ENCODE peak calls at places on chromosomes 7 and 10, in six cellular contexts. One of them, this sample, is unnamed. For H3K4me1, the result is how much of the 10 kb centered on the place peaks cover.

GRCh38 chr7:156906281-156906680 is 13.3 kb upstream of the LMBR1 start:
- DNase-seq in prostate gland: no peak
- DNase-seq in HepG2: no peak
- DNase-seq in A549: no peak
- DNase-seq in breast epithelium: no peak
- DNase-seq in transverse colon: no peak
- DNase-seq in this sample: no peak

GRCh38 chr7:494261-494687 is 25.4 kb downstream of the PDGFA start:
- DNase-seq in A549: peak
- DNase-seq in prostate gland: no peak
- DNase-seq in transverse colon: no peak
- DNase-seq in HepG2: no peak
- DNase-seq in breast epithelium: no peak
- DNase-seq in this sample: peak

GRCh38 chr10:43214956-43215561 is 51.8 kb downstream of the RASGEF1A start:
- DNase-seq in transverse colon: no peak
- DNase-seq in A549: no peak
- DNase-seq in breast epithelium: no peak
- DNase-seq in prostate gland: no peak
- DNase-seq in HepG2: no peak
- DNase-seq in this sample: peak

GRCh38 chr7:69906309-69906995 is 308.2 kb downstream of the AUTS2 start:
- DNase-seq in transverse colon: no peak
- DNase-seq in breast epithelium: no peak
- DNase-seq in HepG2: no peak
- DNase-seq in prostate gland: no peak
- DNase-seq in A549: no peak
- DNase-seq in this sample: no peak

GRCh38 chr10:104391969-104392296 is 38.3 kb downstream of the CFAP58 start:
- DNase-seq in prostate gland: no peak
- DNase-seq in A549: no peak
- DNase-seq in transverse colon: no peak
- DNase-seq in breast epithelium: no peak
- DNase-seq in HepG2: no peak
- DNase-seq in this sample: no peak

GRCh38 chr7:96303105-96303685 is 18.7 kb downstream of the SLC25A13 start:
- DNase-seq in A549: no peak
- DNase-seq in breast epithelium: no peak
- DNase-seq in transverse colon: peak
- DNase-seq in prostate gland: peak
- DNase-seq in HepG2: peak
- DNase-seq in this sample: no peak

GRCh38 chr10:34854147-34854601 is 39.1 kb upstream of the PARD3 start:
- DNase-seq in prostate gland: peak
- DNase-seq in HepG2: no peak
- DNase-seq in breast epithelium: no peak
- DNase-seq in A549: peak
- DNase-seq in transverse colon: no peak
- DNase-seq in this sample: no peak

GRCh38 chr10:2106641-2107040 is 369.3 kb upstream of the ADARB2 start:
- DNase-seq in A549: no peak
- DNase-seq in prostate gland: no peak
- DNase-seq in transverse colon: no peak
- DNase-seq in HepG2: no peak
- DNase-seq in breast epithelium: no peak
- DNase-seq in this sample: no peak

GRCh38 chr10:131810036-131810804 is 90.6 kb upstream of the PPP2R2D start:
- DNase-seq in transverse colon: no peak
- DNase-seq in breast epithelium: no peak
- DNase-seq in A549: no peak
- DNase-seq in prostate gland: no peak
- DNase-seq in HepG2: no peak
- DNase-seq in this sample: no peak

GRCh38 chr10:133257489-133258065 is 19.1 kb downstream of the ADAM8 start:
- DNase-seq in breast epithelium: peak
- DNase-seq in A549: peak
- DNase-seq in prostate gland: peak
- DNase-seq in HepG2: no peak
- DNase-seq in transverse colon: peak
- DNase-seq in this sample: peak

GRCh38 chr7:8143151-8143874 is 118.7 kb downstream of the ICA1 start:
- DNase-seq in A549: no peak
- DNase-seq in HepG2: no peak
- DNase-seq in transverse colon: no peak
- DNase-seq in breast epithelium: no peak
- DNase-seq in prostate gland: no peak
- DNase-seq in this sample: no peak

GRCh38 chr10:5619366-5620211 is 46.8 kb downstream of the ASB13 start:
- DNase-seq in HepG2: no peak
- DNase-seq in prostate gland: no peak
- DNase-seq in transverse colon: no peak
- DNase-seq in breast epithelium: no peak
- DNase-seq in A549: no peak
- DNase-seq in this sample: peak

GRCh38 chr10:22335204-22335956 is 9.9 kb upstream of the SPAG6 start:
- DNase-seq in A549: peak
- DNase-seq in HepG2: no peak
- DNase-seq in transverse colon: peak
- DNase-seq in breast epithelium: no peak
- DNase-seq in prostate gland: no peak
- DNase-seq in this sample: peak

GRCh38 chr10:71847418-71847817 is 3.6 kb downstream of the PSAP start:
- DNase-seq in transverse colon: no peak
- DNase-seq in breast epithelium: no peak
- DNase-seq in prostate gland: no peak
- DNase-seq in A549: no peak
- DNase-seq in HepG2: no peak
- DNase-seq in this sample: peak

GRCh38 chr10:87878664-87879459 is 15.4 kb downstream of the PTEN start:
- DNase-seq in HepG2: no peak
- DNase-seq in transverse colon: no peak
- DNase-seq in breast epithelium: no peak
- DNase-seq in A549: no peak
- DNase-seq in prostate gland: no peak
- DNase-seq in this sample: no peak

GRCh38 chr7:142364551-142364950 is 106.7 kb upstream of the PRSS58 start:
- DNase-seq in breast epithelium: no peak
- DNase-seq in A549: no peak
- DNase-seq in transverse colon: no peak
- DNase-seq in HepG2: no peak
- DNase-seq in prostate gland: no peak
- DNase-seq in this sample: no peak

GRCh38 chr7:3455826-3456444 is 154.9 kb downstream of the SDK1 start:
- DNase-seq in A549: no peak
- DNase-seq in HepG2: no peak
- DNase-seq in transverse colon: no peak
- DNase-seq in prostate gland: no peak
- DNase-seq in breast epithelium: no peak
- DNase-seq in this sample: no peak

GRCh38 chr10:87064651-87065050 is 30.0 kb downstream of the GLUD1 start:
- DNase-seq in transverse colon: no peak
- DNase-seq in breast epithelium: no peak
- DNase-seq in prostate gland: no peak
- DNase-seq in HepG2: no peak
- DNase-seq in A549: no peak
- DNase-seq in this sample: no peak

GRCh38 chr10:21721000-21721670 is 187.1 kb downstream of the MLLT10 start:
- DNase-seq in A549: no peak
- DNase-seq in prostate gland: no peak
- DNase-seq in transverse colon: no peak
- DNase-seq in breast epithelium: no peak
- DNase-seq in HepG2: no peak
- DNase-seq in this sample: no peak

GRCh38 chr10:17645591-17646345 is 1.8 kb downstream of the STAM start:
- DNase-seq in A549: no peak
- DNase-seq in breast epithelium: no peak
- DNase-seq in HepG2: peak
- DNase-seq in prostate gland: no peak
- DNase-seq in transverse colon: no peak
- DNase-seq in this sample: no peak

GRCh38 chr7:157193274-157193673 is 54.5 kb downstream of the UBE3C start:
- DNase-seq in prostate gland: no peak
- DNase-seq in HepG2: peak
- DNase-seq in transverse colon: no peak
- DNase-seq in A549: no peak
- DNase-seq in breast epithelium: no peak
- DNase-seq in this sample: no peak

GRCh38 chr10:103493362-103493871 is at the start of gene NEURL1:
- DNase-seq in transverse colon: no peak
- DNase-seq in prostate gland: no peak
- DNase-seq in HepG2: no peak
- DNase-seq in A549: no peak
- DNase-seq in breast epithelium: no peak
- DNase-seq in this sample: peak

GRCh38 chr10:81873932-81874816 is 820 bp upstream of the NRG3 start:
- DNase-seq in HepG2: no peak
- DNase-seq in transverse colon: no peak
- DNase-seq in breast epithelium: peak
- DNase-seq in prostate gland: no peak
- DNase-seq in A549: no peak
- DNase-seq in this sample: peak

DNA sequence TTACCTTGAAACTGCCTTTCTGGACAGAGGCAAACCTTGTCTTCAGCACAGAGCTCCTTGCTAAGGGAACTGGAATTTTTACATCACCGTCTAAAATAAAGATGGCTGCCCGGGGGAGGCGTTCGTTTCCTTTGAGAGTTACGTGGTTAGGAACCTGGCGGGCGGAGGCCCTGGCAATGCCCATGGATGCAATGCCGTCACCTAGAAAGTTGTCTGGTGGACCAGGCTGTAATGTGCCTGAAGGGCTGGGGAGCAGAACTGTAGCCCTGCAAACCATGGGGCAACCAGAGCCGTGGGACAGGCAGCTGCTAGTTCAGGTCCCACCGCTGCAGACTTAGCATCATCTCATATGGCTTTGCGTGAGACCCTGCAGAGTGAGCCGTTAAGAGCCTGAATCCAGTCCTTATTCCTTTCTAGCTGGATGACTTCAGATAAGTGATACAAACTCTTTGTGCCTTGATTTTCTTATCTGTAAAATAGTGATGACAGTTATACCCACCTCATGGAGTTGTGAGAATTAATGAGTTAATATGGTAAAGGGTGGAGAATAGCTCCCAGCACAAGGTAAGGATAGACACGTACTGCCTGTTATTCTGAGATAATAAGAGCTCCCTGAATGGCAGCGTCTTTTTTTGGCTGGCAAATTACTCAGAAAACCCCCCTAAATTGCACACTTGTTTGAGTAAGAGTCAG is 219.7 kb downstream of the EMX2 start:
- DNase-seq in A549: no peak
- DNase-seq in breast epithelium: no peak
- DNase-seq in HepG2: no peak
- DNase-seq in prostate gland: no peak
- DNase-seq in transverse colon: no peak
- DNase-seq in this sample: no peak
- H3K4me1 ChIP-seq in A549: under half
- H3K4me1 ChIP-seq in breast epithelium: under half
- H3K4me1 ChIP-seq in HepG2: under half
- H3K4me1 ChIP-seq in prostate gland: under half
- H3K4me1 ChIP-seq in transverse colon: under half
- H3K4me1 ChIP-seq in this sample: under half

DNA sequence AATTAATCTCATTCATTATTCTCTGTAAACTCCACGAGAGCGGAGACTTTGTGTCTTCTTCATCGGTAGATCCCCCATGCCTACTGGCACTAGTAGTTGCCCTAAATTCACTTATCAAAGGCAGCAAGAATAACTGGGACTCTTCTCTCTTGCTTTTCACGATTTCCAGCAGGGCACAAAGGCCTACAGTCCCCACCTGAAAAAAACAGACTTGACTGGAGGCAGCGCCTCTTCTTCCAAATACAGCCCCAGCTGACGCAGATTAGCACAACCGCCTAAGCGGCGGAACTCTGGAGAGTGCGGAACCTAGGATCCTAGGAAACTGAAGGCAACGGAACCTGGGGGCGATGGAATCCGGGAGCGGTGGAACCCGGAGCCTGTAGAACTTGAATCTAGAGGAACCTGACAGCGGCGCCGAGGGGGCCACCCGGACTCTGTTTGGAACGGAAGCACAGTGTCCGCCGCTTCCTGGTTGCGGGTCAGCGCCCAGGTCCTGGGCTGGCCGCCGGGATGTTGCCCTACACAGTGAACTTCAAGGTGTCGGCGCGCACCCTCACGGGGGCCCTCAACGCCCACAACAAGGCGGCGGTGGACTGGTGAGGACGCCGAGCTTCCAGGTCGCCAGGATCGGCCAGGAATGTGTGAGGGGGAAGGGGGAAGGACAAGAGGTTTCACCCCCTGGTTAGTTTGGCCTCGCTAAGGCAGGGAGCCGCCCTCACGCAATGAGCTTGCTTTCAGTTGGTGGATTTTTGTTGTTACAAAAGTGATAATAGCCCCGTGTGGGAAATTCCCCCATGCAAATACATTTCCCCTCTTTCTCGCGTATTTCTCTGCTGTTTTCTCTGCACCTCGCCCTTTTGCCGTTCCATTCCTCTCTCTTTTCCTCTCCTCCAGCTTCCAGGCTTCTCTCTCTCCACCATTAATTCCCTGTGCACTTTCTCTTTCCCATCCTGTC is at the start of gene WDR11:
- DNase-seq in prostate gland: peak
- DNase-seq in HepG2: peak
- DNase-seq in transverse colon: peak
- DNase-seq in breast epithelium: peak
- DNase-seq in A549: peak
- DNase-seq in this sample: peak
- TF ChIP-seq POLR2A in prostate gland: peak
- TF ChIP-seq POLR2A in HepG2: peak
- TF ChIP-seq POLR2A in transverse colon: peak
- TF ChIP-seq POLR2A in breast epithelium: no peak
- TF ChIP-seq POLR2A in A549: peak
- TF ChIP-seq POLR2A in this sample: peak

GRCh38 chr7:47582748-47583740 is 1.1 kb upstream of the TNS3 start:
- DNase-seq in breast epithelium: no peak
- DNase-seq in prostate gland: no peak
- DNase-seq in transverse colon: no peak
- DNase-seq in HepG2: no peak
- DNase-seq in A549: no peak
- DNase-seq in this sample: no peak
- H3K4me1 ChIP-seq in breast epithelium: under half
- H3K4me1 ChIP-seq in prostate gland: under half
- H3K4me1 ChIP-seq in transverse colon: under half
- H3K4me1 ChIP-seq in HepG2: under half
- H3K4me1 ChIP-seq in A549: half or more
- H3K4me1 ChIP-seq in this sample: half or more

GRCh38 chr10:92290076-92290836 is 622 bp downstream of the CPEB3 start:
- DNase-seq in A549: peak
- DNase-seq in prostate gland: peak
- DNase-seq in transverse colon: peak
- DNase-seq in HepG2: peak
- DNase-seq in breast epithelium: peak
- DNase-seq in this sample: no peak

GRCh38 chr10:92291921-92292860 is 1.2 kb downstream of the MARCHF5 start:
- DNase-seq in breast epithelium: no peak
- DNase-seq in A549: peak
- DNase-seq in prostate gland: peak
- DNase-seq in HepG2: peak
- DNase-seq in transverse colon: peak
- DNase-seq in this sample: peak

GRCh38 chr10:92291610-92291859 is 568 bp downstream of the MARCHF5 start:
- DNase-seq in transverse colon: no peak
- DNase-seq in HepG2: no peak
- DNase-seq in A549: peak
- DNase-seq in breast epithelium: no peak
- DNase-seq in prostate gland: no peak
- DNase-seq in this sample: no peak

GRCh38 chr10:92290837-92291609 is at the start of the genes CPEB3 and MARCHF5:
- DNase-seq in prostate gland: peak
- DNase-seq in transverse colon: peak
- DNase-seq in HepG2: peak
- DNase-seq in A549: peak
- DNase-seq in breast epithelium: peak
- DNase-seq in this sample: peak
- TF ChIP-seq POLR2A in prostate gland: peak
- TF ChIP-seq POLR2A in transverse colon: peak
- TF ChIP-seq POLR2A in HepG2: peak
- TF ChIP-seq POLR2A in A549: peak
- TF ChIP-seq POLR2A in breast epithelium: peak
- TF ChIP-seq POLR2A in this sample: peak

This sample was measured in spleen.